ENCODE peak calls at places on chromosomes 7 and 10, in eight cellular contexts. H, B, Z, E, N, U, I and V are unnamed samples.

GRCh38 chr7:8356071-8356470 is 77.3 kb upstream of the NXPH1 start:
- DNase-seq in H (no peak), B (no peak), Z (no peak), E (no peak), N (no peak), U (no peak), I (no peak), V (no peak)

GRCh38 chr7:67311901-67312300 is 315.3 kb downstream of the TYW1 start:
- DNase-seq in H (no peak), B (no peak), Z (peak), E (no peak), N (peak), U (no peak), I (no peak), V (no peak)

GRCh38 chr7:75711634-75712494 is 26.9 kb downstream of the HIP1 start:
- DNase-seq in H (peak), B (no peak), Z (no peak), E (no peak), N (peak), U (no peak), I (no peak), V (no peak)

GRCh38 chr10:132322621-132323048 is 9.4 kb upstream of the LRRC27 start:
- DNase-seq in H (peak), B (peak), Z (peak), E (no peak), N (no peak), U (no peak), I (no peak), V (no peak)

GRCh38 chr7:14759785-14760184 is 142.8 kb downstream of the DGKB start:
- DNase-seq in H (no peak), B (no peak), Z (no peak), E (no peak), N (no peak), U (no peak), I (no peak), V (no peak)

GRCh38 chr7:51314041-51314440 is 2.6 kb downstream of the COBL start:
- DNase-seq in H (no peak), B (no peak), Z (no peak), E (no peak), N (no peak), U (no peak), I (no peak), V (no peak)

GRCh38 chr7:131859162-131859821 is 302.9 kb upstream of the PODXL start:
- DNase-seq in H (peak), B (peak), Z (peak), E (peak), N (peak), U (peak), I (peak), V (peak)

GRCh38 chr10:49110684-49111319 is 4.5 kb downstream of the VSTM4 start:
- DNase-seq in H (no peak), B (no peak), Z (no peak), E (no peak), N (no peak), U (no peak), I (no peak), V (peak)

GRCh38 chr7:118195837-118196474 is 12.0 kb downstream of the LSM8 start:
- DNase-seq in H (peak), B (peak), Z (no peak), E (peak), N (peak), U (peak), I (peak), V (no peak)

GRCh38 chr10:17200035-17200884 is 1.2 kb downstream of the TRDMT1 start:
- DNase-seq in H (peak), B (no peak), Z (no peak), E (no peak), N (peak), U (no peak), I (no peak), V (no peak)

GRCh38 chr7:18786796-18787195 is 291.2 kb downstream of the HDAC9 start:
- DNase-seq in H (no peak), B (no peak), Z (no peak), E (no peak), N (no peak), U (no peak), I (no peak), V (no peak)
- TF ChIP-seq CTCF in H (no peak), B (no peak), Z (no peak), E (no peak), N (no peak), U (no peak), I (no peak), V (no peak)

DNA sequence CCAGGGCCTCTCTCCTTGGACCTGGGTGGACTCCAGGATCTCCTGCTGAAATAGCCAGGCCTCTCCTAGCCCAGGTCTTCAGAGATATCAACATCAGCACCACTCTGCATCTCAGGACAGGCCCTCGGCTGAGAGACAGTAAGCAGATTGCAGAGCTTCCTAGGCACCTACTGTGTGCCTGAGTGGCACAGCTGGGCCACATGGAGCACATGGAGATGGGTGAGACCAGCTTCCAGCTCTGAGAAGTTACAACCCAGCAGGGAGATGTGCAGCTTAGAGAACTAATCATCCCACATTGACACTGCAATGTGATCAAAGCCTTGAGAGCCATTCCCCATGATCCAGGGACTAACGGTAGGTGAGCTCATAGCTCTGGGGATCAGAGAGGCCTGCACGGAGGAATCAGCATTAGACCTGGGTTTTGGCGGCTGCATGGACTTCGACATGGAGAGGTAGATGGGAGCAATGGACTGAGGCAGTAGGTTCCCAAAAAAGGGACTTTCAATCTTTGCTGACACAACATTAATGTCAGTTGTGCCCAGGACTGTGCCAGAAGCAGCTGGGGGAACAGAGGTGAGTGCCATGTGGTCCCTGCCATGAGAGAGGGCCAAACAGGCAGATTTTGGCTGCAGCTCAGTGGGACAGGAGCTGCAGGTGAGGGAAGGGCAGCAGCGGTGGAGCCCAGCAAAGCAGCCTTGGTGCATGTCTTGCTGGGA is 76.0 kb upstream of the LEP start:
- DNase-seq in H (no peak), B (no peak), Z (no peak), E (no peak), N (no peak), U (no peak), I (no peak), V (no peak)
- H3K4me3 ChIP-seq in H (no peak), B (no peak), Z (no peak), E (no peak), N (no peak), U (no peak), I (no peak), V (no peak)

DNA sequence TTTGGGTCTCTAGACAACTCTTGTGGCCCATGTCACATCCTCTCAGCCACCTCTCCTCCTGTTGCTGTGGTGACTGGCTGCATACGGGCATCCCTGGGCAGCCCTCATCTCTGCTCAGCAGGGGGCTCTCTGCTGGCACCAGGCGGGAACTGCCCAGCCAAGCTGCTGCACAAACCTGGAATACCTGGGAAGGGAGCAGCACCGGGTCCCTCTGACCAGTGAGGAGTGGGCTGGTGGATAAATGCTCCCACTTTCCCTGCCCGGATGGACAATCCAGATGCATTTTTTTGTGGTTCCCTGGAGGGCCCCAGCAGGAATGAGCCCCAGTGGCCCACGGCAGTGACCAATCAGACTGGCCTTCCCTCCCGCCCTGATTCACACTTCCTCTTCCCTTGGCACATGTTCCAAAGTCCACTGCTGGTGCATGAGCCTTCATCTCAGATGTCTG is 21.9 kb downstream of the GRID1 start:
- DNase-seq in H (peak), B (no peak), Z (no peak), E (no peak), N (no peak), U (no peak), I (no peak), V (peak)
- TF ChIP-seq CTCF in H (no peak), B (no peak), Z (no peak), E (no peak), N (no peak), U (no peak), I (no peak), V (no peak)

GRCh38 chr7:711967-712600 is 14.4 kb upstream of the DNAAF5 start:
- DNase-seq in H (no peak), B (no peak), Z (no peak), E (no peak), N (no peak), U (peak), I (no peak), V (no peak)
- H3K4me3 ChIP-seq in H (no peak), B (no peak), Z (peak), E (peak), N (peak), U (peak), I (peak), V (peak)

GRCh38 chr10:52314007-52314821 is at the start of gene DKK1:
- DNase-seq in H (no peak), B (no peak), Z (peak), E (peak), N (peak), U (peak), I (peak), V (peak)

GRCh38 chr10:52313350-52314006 is 603 bp upstream of the DKK1 start:
- DNase-seq in H (no peak), B (no peak), Z (no peak), E (no peak), N (peak), U (peak), I (no peak), V (no peak)

GRCh38 chr10:52312999-52313349 is 1.1 kb upstream of the DKK1 start:
- DNase-seq in H (no peak), B (no peak), Z (no peak), E (no peak), N (peak), U (no peak), I (no peak), V (no peak)

GRCh38 chr10:52308251-52309031 is 5.6 kb upstream of the DKK1 start:
- DNase-seq in H (peak), B (peak), Z (no peak), E (peak), N (peak), U (peak), I (no peak), V (peak)
- TF ChIP-seq CTCF in H (peak), B (peak), Z (peak), E (peak), N (peak), U (peak), I (no peak), V (peak)

GRCh38 chr10:60569681-60570080 is 180.0 kb upstream of the ANK3 start:
- DNase-seq in H (no peak), B (no peak), Z (no peak), E (no peak), N (no peak), U (no peak), I (no peak), V (no peak)

GRCh38 chr10:60572511-60573194 is 183.0 kb upstream of the ANK3 start:
- DNase-seq in H (no peak), B (no peak), Z (peak), E (no peak), N (peak), U (peak), I (no peak), V (no peak)

GRCh38 chr10:60573342-60573741 is 183.7 kb upstream of the ANK3 start:
- DNase-seq in H (no peak), B (no peak), Z (no peak), E (no peak), N (no peak), U (no peak), I (no peak), V (no peak)

GRCh38 chr10:60570941-60571340 is 181.3 kb upstream of the ANK3 start:
- DNase-seq in H (no peak), B (no peak), Z (no peak), E (no peak), N (no peak), U (no peak), I (no peak), V (no peak)

DNA sequence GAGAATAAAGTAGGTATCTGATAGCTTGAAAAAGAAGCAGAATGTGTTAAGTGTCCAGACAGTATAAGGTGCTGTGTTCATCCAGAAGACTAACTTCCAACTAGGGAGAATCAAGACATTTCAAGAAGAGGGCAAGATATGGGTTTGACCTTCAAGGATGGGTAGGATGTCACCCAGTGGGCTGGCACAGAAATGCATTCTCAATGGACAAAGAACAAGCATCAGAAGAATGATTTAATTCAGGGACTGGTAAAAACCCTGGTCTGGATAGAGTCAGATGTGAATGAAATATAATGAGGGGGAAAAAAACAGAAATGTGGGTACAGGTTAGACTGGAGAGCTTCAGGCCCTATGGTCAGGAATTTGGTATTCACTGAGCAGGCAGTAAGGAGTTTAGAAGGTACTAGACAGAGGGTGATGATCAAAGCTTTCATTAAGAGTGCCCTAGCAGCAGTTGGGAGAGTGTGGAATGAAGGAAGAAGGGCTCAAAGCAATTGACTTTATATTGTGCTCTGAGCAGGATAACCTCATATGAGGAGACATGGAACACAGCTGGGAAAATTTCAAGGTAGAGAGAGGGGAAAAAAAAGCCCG is 180.7 kb upstream of the ANK3 start:
- DNase-seq in H (no peak), B (no peak), Z (no peak), E (no peak), N (no peak), U (no peak), I (no peak), V (no peak)
- H3K4me3 ChIP-seq in H (no peak), B (no peak), Z (no peak), E (no peak), N (no peak), U (no peak), I (no peak), V (no peak)

DNA sequence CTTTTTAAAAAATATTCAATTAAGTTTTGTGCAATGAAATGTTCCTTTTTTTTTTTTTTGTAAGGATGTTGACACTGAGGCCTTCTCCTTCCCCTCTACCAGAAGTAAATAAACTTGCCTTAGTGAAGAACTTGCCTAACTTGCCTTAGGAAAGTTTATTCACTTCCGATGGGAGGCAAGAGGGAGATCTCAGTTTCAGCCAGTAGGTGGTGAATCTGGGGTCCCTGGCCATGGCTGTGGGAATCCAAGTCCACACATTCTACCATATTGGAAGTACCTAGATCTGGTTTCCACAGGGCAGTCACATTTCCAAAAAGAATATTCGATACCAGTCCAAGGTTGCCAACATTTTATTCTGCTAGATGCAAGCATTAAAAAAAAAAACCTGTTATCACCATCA is 270.9 kb downstream of the CCSER2 start:
- DNase-seq in H (no peak), B (no peak), Z (no peak), E (no peak), N (no peak), U (no peak), I (no peak), V (no peak)
- TF ChIP-seq CTCF in H (no peak), B (no peak), Z (no peak), E (peak), N (no peak), U (no peak), I (no peak), V (no peak)

GRCh38 chr7:114082567-114082933 is 163.7 kb upstream of the PPP1R3A start:
- DNase-seq in H (no peak), B (no peak), Z (no peak), E (no peak), N (no peak), U (no peak), I (no peak), V (no peak)

GRCh38 chr7:114084381-114085312 is 165.8 kb upstream of the PPP1R3A start:
- DNase-seq in H (no peak), B (peak), Z (no peak), E (peak), N (peak), U (peak), I (no peak), V (peak)

GRCh38 chr7:114082934-114083647 is 164.3 kb upstream of the PPP1R3A start:
- DNase-seq in H (no peak), B (no peak), Z (no peak), E (no peak), N (peak), U (peak), I (no peak), V (peak)

GRCh38 chr7:114085313-114085591 is 166.4 kb upstream of the PPP1R3A start:
- DNase-seq in H (no peak), B (no peak), Z (no peak), E (no peak), N (no peak), U (no peak), I (no peak), V (no peak)

GRCh38 chr7:114083714-114084113 is 164.9 kb upstream of the PPP1R3A start:
- DNase-seq in H (no peak), B (no peak), Z (no peak), E (no peak), N (no peak), U (no peak), I (no peak), V (no peak)
- H3K4me3 ChIP-seq in H (no peak), B (no peak), Z (no peak), E (peak), N (peak), U (no peak), I (no peak), V (peak)

GRCh38 chr7:43942997-43943701 is 16.9 kb downstream of the UBE2D4 start:
- DNase-seq in H (no peak), B (no peak), Z (no peak), E (peak), N (no peak), U (peak), I (no peak), V (no peak)
- TF ChIP-seq CTCF in H (peak), B (no peak), Z (no peak), E (peak), N (no peak), U (peak), I (no peak), V (no peak)

GRCh38 chr7:19405546-19405945 is 260.3 kb upstream of the FERD3L start:
- DNase-seq in H (no peak), B (no peak), Z (peak), E (no peak), N (peak), U (no peak), I (no peak), V (no peak)

GRCh38 chr7:19403691-19404090 is 258.5 kb upstream of the FERD3L start:
- DNase-seq in H (no peak), B (no peak), Z (no peak), E (no peak), N (no peak), U (no peak), I (no peak), V (no peak)

GRCh38 chr7:19401461-19401860 is 256.2 kb upstream of the FERD3L start:
- DNase-seq in H (no peak), B (no peak), Z (no peak), E (no peak), N (no peak), U (no peak), I (no peak), V (no peak)

GRCh38 chr7:19407270-19407669 is 262.0 kb upstream of the FERD3L start:
- DNase-seq in H (no peak), B (no peak), Z (no peak), E (no peak), N (no peak), U (no peak), I (no peak), V (no peak)

DNA sequence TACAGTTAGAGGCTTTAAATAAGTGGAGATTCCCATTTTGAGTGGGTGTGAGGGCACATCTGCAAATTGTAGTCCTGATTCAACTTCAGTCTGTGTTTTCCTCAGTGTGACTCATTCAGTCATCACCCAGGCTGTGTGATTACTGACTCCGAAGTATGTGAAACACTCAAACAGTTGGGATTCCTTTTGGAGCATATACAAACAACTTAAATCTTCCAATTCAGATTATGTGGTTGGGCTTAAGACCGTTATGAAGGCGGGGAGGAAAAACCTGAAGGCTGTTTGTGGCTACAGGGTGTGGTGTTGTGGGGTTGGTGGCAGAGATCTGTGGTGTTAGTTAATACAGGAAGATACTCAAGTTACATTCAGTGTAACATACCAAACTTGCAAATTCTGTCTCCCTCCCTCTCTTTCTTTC is 259.7 kb upstream of the FERD3L start:
- DNase-seq in H (peak), B (no peak), Z (peak), E (no peak), N (peak), U (peak), I (no peak), V (no peak)
- H3K4me3 ChIP-seq in H (no peak), B (no peak), Z (no peak), E (no peak), N (no peak), U (no peak), I (no peak), V (no peak)